ENCODE peak calls at places on chromosome 3, in ten cellular contexts. One of them, this sample, is unnamed. For H3K4me1, the result is how much of the 10 kb centered on the place peaks cover.

GRCh38 chr3:46252980-46253379 is 10.7 kb downstream of the CCR3 start:
- DNase-seq in IMR-90: no peak
- DNase-seq in fibroblast of lung: no peak
- DNase-seq in astrocyte: no peak
- DNase-seq in lower lobe of right lung: no peak
- DNase-seq in GM23338: no peak
- DNase-seq in CD8-positive, alpha-beta T cell: no peak
- DNase-seq in mammary epithelial cell: no peak
- DNase-seq in HCT116: no peak
- DNase-seq in left ventricle myocardium inferior: no peak
- DNase-seq in this sample: no peak

GRCh38 chr3:12076021-12076420 is 71.8 kb downstream of the SYN2 start:
- DNase-seq in left ventricle myocardium inferior: no peak
- DNase-seq in HCT116: no peak
- DNase-seq in IMR-90: no peak
- DNase-seq in astrocyte: no peak
- DNase-seq in CD8-positive, alpha-beta T cell: no peak
- DNase-seq in GM23338: no peak
- DNase-seq in mammary epithelial cell: no peak
- DNase-seq in lower lobe of right lung: no peak
- DNase-seq in fibroblast of lung: no peak
- DNase-seq in this sample: no peak

GRCh38 chr3:113890256-113890900 is 51.8 kb downstream of the GRAMD1C start:
- DNase-seq in left ventricle myocardium inferior: no peak
- DNase-seq in HCT116: no peak
- DNase-seq in lower lobe of right lung: no peak
- DNase-seq in astrocyte: no peak
- DNase-seq in CD8-positive, alpha-beta T cell: no peak
- DNase-seq in IMR-90: no peak
- DNase-seq in mammary epithelial cell: no peak
- DNase-seq in fibroblast of lung: no peak
- DNase-seq in GM23338: peak
- DNase-seq in this sample: no peak

GRCh38 chr3:174199696-174200095 is 659.4 kb upstream of the NAALADL2 start:
- DNase-seq in lower lobe of right lung: no peak
- DNase-seq in IMR-90: peak
- DNase-seq in GM23338: no peak
- DNase-seq in mammary epithelial cell: no peak
- DNase-seq in astrocyte: peak
- DNase-seq in CD8-positive, alpha-beta T cell: no peak
- DNase-seq in left ventricle myocardium inferior: no peak
- DNase-seq in HCT116: no peak
- DNase-seq in fibroblast of lung: peak
- DNase-seq in this sample: no peak

GRCh38 chr3:124779751-124780191 is 49.5 kb downstream of the UMPS start:
- DNase-seq in mammary epithelial cell: no peak
- DNase-seq in IMR-90: no peak
- DNase-seq in astrocyte: no peak
- DNase-seq in HCT116: no peak
- DNase-seq in GM23338: no peak
- DNase-seq in lower lobe of right lung: no peak
- DNase-seq in CD8-positive, alpha-beta T cell: no peak
- DNase-seq in fibroblast of lung: no peak
- DNase-seq in left ventricle myocardium inferior: no peak
- DNase-seq in this sample: no peak

GRCh38 chr3:15055019-15055557 is 10.0 kb downstream of the MRPS25 start:
- DNase-seq in lower lobe of right lung: no peak
- DNase-seq in HCT116: no peak
- DNase-seq in fibroblast of lung: peak
- DNase-seq in astrocyte: peak
- DNase-seq in CD8-positive, alpha-beta T cell: peak
- DNase-seq in IMR-90: peak
- DNase-seq in mammary epithelial cell: no peak
- DNase-seq in left ventricle myocardium inferior: no peak
- DNase-seq in GM23338: no peak
- DNase-seq in this sample: no peak

GRCh38 chr3:3705090-3705775 is 94.0 kb upstream of the LRRN1 start:
- DNase-seq in HCT116: no peak
- DNase-seq in left ventricle myocardium inferior: peak
- DNase-seq in mammary epithelial cell: no peak
- DNase-seq in lower lobe of right lung: no peak
- DNase-seq in GM23338: peak
- DNase-seq in astrocyte: peak
- DNase-seq in IMR-90: no peak
- DNase-seq in CD8-positive, alpha-beta T cell: no peak
- DNase-seq in fibroblast of lung: no peak
- DNase-seq in this sample: no peak

GRCh38 chr3:137792633-137793271 is 28.6 kb downstream of the SOX14 start:
- DNase-seq in astrocyte: no peak
- DNase-seq in HCT116: peak
- DNase-seq in left ventricle myocardium inferior: no peak
- DNase-seq in lower lobe of right lung: peak
- DNase-seq in GM23338: peak
- DNase-seq in IMR-90: peak
- DNase-seq in fibroblast of lung: peak
- DNase-seq in mammary epithelial cell: peak
- DNase-seq in CD8-positive, alpha-beta T cell: no peak
- DNase-seq in this sample: no peak

GRCh38 chr3:170350515-170351413 is 6.8 kb upstream of the SKIL start:
- DNase-seq in GM23338: no peak
- DNase-seq in IMR-90: no peak
- DNase-seq in CD8-positive, alpha-beta T cell: no peak
- DNase-seq in mammary epithelial cell: no peak
- DNase-seq in lower lobe of right lung: no peak
- DNase-seq in left ventricle myocardium inferior: no peak
- DNase-seq in astrocyte: no peak
- DNase-seq in HCT116: no peak
- DNase-seq in fibroblast of lung: no peak
- DNase-seq in this sample: no peak

GRCh38 chr3:172148702-172149565 is 109.6 kb downstream of the FNDC3B start:
- DNase-seq in HCT116: no peak
- DNase-seq in CD8-positive, alpha-beta T cell: no peak
- DNase-seq in fibroblast of lung: no peak
- DNase-seq in lower lobe of right lung: no peak
- DNase-seq in astrocyte: no peak
- DNase-seq in GM23338: no peak
- DNase-seq in mammary epithelial cell: no peak
- DNase-seq in IMR-90: no peak
- DNase-seq in left ventricle myocardium inferior: no peak
- DNase-seq in this sample: no peak

GRCh38 chr3:126394179-126394976 is at the start of gene CFAP100:
- DNase-seq in lower lobe of right lung: peak
- DNase-seq in CD8-positive, alpha-beta T cell: no peak
- DNase-seq in IMR-90: peak
- DNase-seq in mammary epithelial cell: no peak
- DNase-seq in GM23338: peak
- DNase-seq in HCT116: no peak
- DNase-seq in left ventricle myocardium inferior: no peak
- DNase-seq in fibroblast of lung: peak
- DNase-seq in astrocyte: peak
- DNase-seq in this sample: peak
- H3K4me3 ChIP-seq in lower lobe of right lung: peak
- H3K4me3 ChIP-seq in CD8-positive, alpha-beta T cell: no peak
- H3K4me3 ChIP-seq in IMR-90: no peak
- H3K4me3 ChIP-seq in mammary epithelial cell: no peak
- H3K4me3 ChIP-seq in GM23338: peak
- H3K4me3 ChIP-seq in HCT116: no peak
- H3K4me3 ChIP-seq in left ventricle myocardium inferior: peak
- H3K4me3 ChIP-seq in fibroblast of lung: no peak
- H3K4me3 ChIP-seq in astrocyte: no peak
- H3K4me3 ChIP-seq in this sample: no peak

DNA sequence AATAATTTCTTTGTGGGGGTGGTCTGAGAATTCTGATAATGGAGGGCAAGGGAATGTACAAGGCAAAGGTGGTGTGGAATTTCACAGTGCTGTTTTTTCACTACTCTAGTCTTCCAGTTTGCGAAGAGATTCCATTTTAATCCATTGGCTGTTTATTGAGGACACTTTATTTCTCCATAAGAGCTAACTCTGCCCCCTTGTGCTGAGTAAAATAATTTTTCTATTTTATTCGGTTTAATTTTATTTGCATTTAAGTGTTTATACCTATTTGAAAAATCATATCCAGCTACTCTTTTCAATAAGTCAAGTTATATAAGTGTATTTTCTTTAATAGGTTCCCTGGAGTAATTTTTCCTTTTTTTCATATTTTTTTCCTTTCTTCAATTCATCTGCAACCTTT is 840.1 kb downstream of the TUSC7 start:
- DNase-seq in IMR-90: no peak
- DNase-seq in lower lobe of right lung: no peak
- DNase-seq in CD8-positive, alpha-beta T cell: no peak
- DNase-seq in HCT116: no peak
- DNase-seq in left ventricle myocardium inferior: no peak
- DNase-seq in mammary epithelial cell: no peak
- DNase-seq in fibroblast of lung: peak
- DNase-seq in GM23338: no peak
- DNase-seq in astrocyte: no peak
- DNase-seq in this sample: no peak
- TF ChIP-seq CTCF in IMR-90: peak
- TF ChIP-seq CTCF in lower lobe of right lung: no peak
- TF ChIP-seq CTCF in CD8-positive, alpha-beta T cell: no peak
- TF ChIP-seq CTCF in HCT116: no peak
- TF ChIP-seq CTCF in left ventricle myocardium inferior: no peak
- TF ChIP-seq CTCF in mammary epithelial cell: no peak
- TF ChIP-seq CTCF in fibroblast of lung: peak
- TF ChIP-seq CTCF in GM23338: no peak
- TF ChIP-seq CTCF in astrocyte: no peak
- TF ChIP-seq CTCF in this sample: no peak

DNA sequence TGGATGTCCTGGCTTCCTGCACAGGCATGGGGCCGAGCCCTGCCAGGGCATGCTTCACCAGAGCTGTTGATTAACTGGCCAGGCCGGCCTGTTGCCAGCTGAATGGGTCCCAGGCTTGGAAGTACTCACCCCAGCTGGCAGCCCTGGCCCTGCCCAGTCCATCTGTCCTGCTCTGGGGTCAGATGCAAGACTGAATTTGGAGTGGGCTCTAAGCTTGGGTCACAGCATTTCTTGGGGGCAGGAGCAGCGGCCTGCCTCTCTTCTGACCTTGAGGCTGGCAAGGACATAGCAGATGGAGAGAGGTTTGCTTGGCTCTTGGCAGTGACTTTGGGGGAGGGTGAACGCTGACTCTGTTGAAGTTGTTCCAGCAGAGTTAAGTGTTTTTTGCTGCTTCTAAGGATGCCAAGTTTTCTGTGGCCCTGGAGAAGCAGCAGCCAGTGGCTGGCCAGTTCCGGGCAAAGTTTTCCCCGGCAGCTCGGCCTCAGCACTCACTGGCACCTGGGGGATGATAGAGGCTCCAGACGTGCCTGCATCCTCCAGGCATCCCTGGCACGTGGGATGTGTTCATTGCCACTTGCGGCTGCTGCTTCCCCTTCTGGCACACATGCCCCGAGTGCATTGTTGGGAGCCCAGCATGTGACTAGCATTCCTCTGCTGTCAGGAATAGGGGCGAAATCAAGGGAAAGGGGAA is 22.9 kb downstream of the PDIA5 start:
- DNase-seq in mammary epithelial cell: no peak
- DNase-seq in lower lobe of right lung: peak
- DNase-seq in left ventricle myocardium inferior: peak
- DNase-seq in fibroblast of lung: peak
- DNase-seq in IMR-90: no peak
- DNase-seq in CD8-positive, alpha-beta T cell: no peak
- DNase-seq in HCT116: no peak
- DNase-seq in astrocyte: no peak
- DNase-seq in GM23338: no peak
- DNase-seq in this sample: peak
- H3K4me1 ChIP-seq in mammary epithelial cell: under half
- H3K4me1 ChIP-seq in lower lobe of right lung: under half
- H3K4me1 ChIP-seq in left ventricle myocardium inferior: under half
- H3K4me1 ChIP-seq in fibroblast of lung: under half
- H3K4me1 ChIP-seq in IMR-90: under half
- H3K4me1 ChIP-seq in CD8-positive, alpha-beta T cell: under half
- H3K4me1 ChIP-seq in HCT116: under half
- H3K4me1 ChIP-seq in astrocyte: under half
- H3K4me1 ChIP-seq in GM23338: under half
- H3K4me1 ChIP-seq in this sample: under half

GRCh38 chr3:149751551-149751950 is 738 bp downstream of the COMMD2 start:
- DNase-seq in lower lobe of right lung: no peak
- DNase-seq in CD8-positive, alpha-beta T cell: no peak
- DNase-seq in mammary epithelial cell: peak
- DNase-seq in left ventricle myocardium inferior: no peak
- DNase-seq in fibroblast of lung: no peak
- DNase-seq in astrocyte: no peak
- DNase-seq in IMR-90: no peak
- DNase-seq in GM23338: peak
- DNase-seq in HCT116: no peak
- DNase-seq in this sample: no peak

GRCh38 chr3:149752051-149752787 is at the start of gene COMMD2:
- DNase-seq in CD8-positive, alpha-beta T cell: peak
- DNase-seq in mammary epithelial cell: peak
- DNase-seq in fibroblast of lung: peak
- DNase-seq in HCT116: peak
- DNase-seq in GM23338: peak
- DNase-seq in left ventricle myocardium inferior: peak
- DNase-seq in IMR-90: peak
- DNase-seq in astrocyte: peak
- DNase-seq in lower lobe of right lung: peak
- DNase-seq in this sample: peak

GRCh38 chr3:149753717-149754116 is 1.4 kb upstream of the COMMD2 start:
- DNase-seq in IMR-90: no peak
- DNase-seq in fibroblast of lung: no peak
- DNase-seq in astrocyte: no peak
- DNase-seq in mammary epithelial cell: no peak
- DNase-seq in left ventricle myocardium inferior: no peak
- DNase-seq in lower lobe of right lung: no peak
- DNase-seq in HCT116: no peak
- DNase-seq in CD8-positive, alpha-beta T cell: no peak
- DNase-seq in GM23338: no peak
- DNase-seq in this sample: no peak

GRCh38 chr3:149752788-149753136 is 473 bp upstream of the COMMD2 start:
- DNase-seq in fibroblast of lung: no peak
- DNase-seq in mammary epithelial cell: no peak
- DNase-seq in CD8-positive, alpha-beta T cell: no peak
- DNase-seq in lower lobe of right lung: no peak
- DNase-seq in IMR-90: no peak
- DNase-seq in GM23338: no peak
- DNase-seq in HCT116: no peak
- DNase-seq in left ventricle myocardium inferior: no peak
- DNase-seq in astrocyte: no peak
- DNase-seq in this sample: no peak
- H3K4me3 ChIP-seq in fibroblast of lung: peak
- H3K4me3 ChIP-seq in mammary epithelial cell: peak
- H3K4me3 ChIP-seq in CD8-positive, alpha-beta T cell: peak
- H3K4me3 ChIP-seq in lower lobe of right lung: peak
- H3K4me3 ChIP-seq in IMR-90: peak
- H3K4me3 ChIP-seq in GM23338: peak
- H3K4me3 ChIP-seq in HCT116: peak
- H3K4me3 ChIP-seq in left ventricle myocardium inferior: peak
- H3K4me3 ChIP-seq in astrocyte: peak
- H3K4me3 ChIP-seq in this sample: peak

GRCh38 chr3:54830658-54831057 is 97.2 kb downstream of the LRTM1 start:
- DNase-seq in astrocyte: no peak
- DNase-seq in fibroblast of lung: peak
- DNase-seq in left ventricle myocardium inferior: no peak
- DNase-seq in GM23338: peak
- DNase-seq in CD8-positive, alpha-beta T cell: no peak
- DNase-seq in mammary epithelial cell: no peak
- DNase-seq in IMR-90: peak
- DNase-seq in HCT116: peak
- DNase-seq in lower lobe of right lung: no peak
- DNase-seq in this sample: no peak
- TF ChIP-seq CTCF in astrocyte: peak
- TF ChIP-seq CTCF in fibroblast of lung: peak
- TF ChIP-seq CTCF in left ventricle myocardium inferior: peak
- TF ChIP-seq CTCF in GM23338: peak
- TF ChIP-seq CTCF in CD8-positive, alpha-beta T cell: peak
- TF ChIP-seq CTCF in mammary epithelial cell: peak
- TF ChIP-seq CTCF in IMR-90: peak
- TF ChIP-seq CTCF in HCT116: peak
- TF ChIP-seq CTCF in lower lobe of right lung: peak
- TF ChIP-seq CTCF in this sample: peak